ENCODE peak calls at places on chromosome 12, in five cellular contexts. Y, W, S, V and J are unnamed samples.

GRCh38 chr12:70267550-70267949 is 24.3 kb downstream of the CNOT2 start:
- DNase-seq in W (peak; percentile 36), V (no peak), Y (no peak), S (no peak), J (peak; percentile 24)

GRCh38 chr12:119061208-119061796 is 80.0 kb downstream of the SRRM4 start:
- DNase-seq in Y (no peak), S (peak; percentile 90), V (peak; percentile 45), W (peak; percentile 7), J (no peak)

GRCh38 chr12:66803972-66804371 is 125.1 kb upstream of the GRIP1 start:
- DNase-seq in V (no peak), W (peak; percentile 10), S (peak; percentile 20), Y (no peak), J (no peak)

GRCh38 chr12:64549108-64549507 is 61.2 kb upstream of the RASSF3 start:
- DNase-seq in W (no peak), S (no peak), Y (no peak), V (no peak), J (no peak)

GRCh38 chr12:52307836-52308806 is 13.1 kb downstream of the KRT83 start:
- DNase-seq in W (peak; percentile 34), Y (no peak), V (peak; percentile 60), S (peak; percentile 87), J (no peak)

GRCh38 chr12:32302218-32302826 is 97.0 kb upstream of the FGD4 start:
- DNase-seq in W (no peak), S (no peak), Y (no peak), V (no peak), J (peak; percentile 15)

GRCh38 chr12:54215990-54216579 is 27.3 kb upstream of the SMUG1 start:
- DNase-seq in V (no peak), Y (no peak), S (no peak), W (no peak), J (no peak)

GRCh38 chr12:111819191-111820158 is 22.6 kb upstream of the MAPKAPK5 start:
- DNase-seq in S (no peak), W (no peak), V (no peak), Y (no peak), J (peak; percentile 8)

GRCh38 chr12:132986885-132987225 is 688 bp downstream of the ZNF26 start:
- DNase-seq in Y (no peak), S (no peak), V (no peak), W (peak; percentile 22), J (no peak)

GRCh38 chr12:50224026-50224692 is 57.0 kb upstream of the CERS5 start:
- DNase-seq in Y (no peak), W (peak; percentile 71), S (no peak), V (peak; percentile 55), J (peak; percentile 62)

GRCh38 chr12:47942327-47943230 is 20.8 kb upstream of the TMEM106C start:
- DNase-seq in Y (no peak), S (peak; percentile 43), V (no peak), W (no peak), J (no peak)

GRCh38 chr12:126856958-126857357 is 1410.0 kb upstream of the TMEM132C start:
- DNase-seq in V (no peak), Y (no peak), W (no peak), S (no peak), J (no peak)

GRCh38 chr12:76558684-76559276 is 791 bp downstream of the OSBPL8 start:
- DNase-seq in W (peak; percentile 23), V (peak; percentile 59), S (peak; percentile 59), Y (peak; percentile 43), J (peak; percentile 8)

GRCh38 chr12:13278249-13278787 is 81.8 kb downstream of the EMP1 start:
- DNase-seq in S (peak; percentile 89), W (peak; percentile 20), Y (peak; percentile 58), V (peak; percentile 70), J (peak; percentile 39)

GRCh38 chr12:2877047-2877958 is at the start of the genes FOXM1 and RHNO1:
- DNase-seq in V (peak; percentile 91), S (peak; percentile 93), W (peak; percentile 60), Y (peak; percentile 91), J (peak; percentile 88)

GRCh38 chr12:63994704-63995103 is 150.2 kb downstream of the SRGAP1 start:
- DNase-seq in S (no peak), Y (no peak), V (no peak), W (peak; percentile 41), J (no peak)

GRCh38 chr12:132161046-132161781 is 17.0 kb downstream of the NOC4L start:
- DNase-seq in S (no peak), V (no peak), Y (no peak), W (peak; percentile 34), J (no peak)

GRCh38 chr12:105724651-105725050 is 394.2 kb downstream of the C12orf75 start:
- DNase-seq in S (no peak), W (peak; percentile 81), V (no peak), Y (no peak), J (no peak)

GRCh38 chr12:120722784-120723183 is 2.8 kb upstream of the ACADS start:
- DNase-seq in W (no peak), S (no peak), V (no peak), Y (no peak), J (no peak)
- TF ChIP-seq CTCF in W (no peak), S (no peak), V (no peak), Y (no peak), J (no peak)

DNA sequence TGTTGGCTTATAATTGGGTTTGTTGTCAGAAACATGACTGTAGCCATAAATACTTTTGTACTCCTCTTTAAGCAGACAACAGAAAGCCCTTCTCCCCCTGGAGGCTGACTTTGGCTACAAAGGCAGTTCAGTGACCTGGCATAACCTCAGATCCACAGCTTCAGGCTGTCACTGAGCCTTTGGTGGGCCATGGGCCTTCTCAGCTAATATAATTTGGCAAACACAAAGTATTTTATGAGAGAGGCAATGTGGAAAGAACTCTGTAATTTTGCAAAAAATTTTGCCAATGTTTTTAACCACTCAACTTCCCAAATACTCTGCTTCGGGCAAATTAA is 15.5 kb upstream of the MGP start:
- DNase-seq in V (no peak), S (no peak), Y (no peak), W (no peak), J (no peak)
- TF ChIP-seq CTCF in V (no peak), S (no peak), Y (no peak), W (no peak), J (no peak)

GRCh38 chr12:77640356-77640755 is 190.3 kb upstream of the NAV3 start:
- DNase-seq in W (no peak), S (no peak), Y (no peak), V (no peak), J (no peak)

GRCh38 chr12:77644915-77645605 is 185.6 kb upstream of the NAV3 start:
- DNase-seq in S (no peak), W (no peak), Y (no peak), V (no peak), J (no peak)

GRCh38 chr12:77645966-77646598 is 184.6 kb upstream of the NAV3 start:
- DNase-seq in S (no peak), V (no peak), Y (no peak), W (no peak), J (no peak)

GRCh38 chr12:77642246-77642645 is 188.4 kb upstream of the NAV3 start:
- DNase-seq in Y (no peak), V (no peak), S (no peak), W (no peak), J (no peak)
- TF ChIP-seq CTCF in Y (no peak), V (no peak), S (no peak), W (no peak), J (no peak)

DNA sequence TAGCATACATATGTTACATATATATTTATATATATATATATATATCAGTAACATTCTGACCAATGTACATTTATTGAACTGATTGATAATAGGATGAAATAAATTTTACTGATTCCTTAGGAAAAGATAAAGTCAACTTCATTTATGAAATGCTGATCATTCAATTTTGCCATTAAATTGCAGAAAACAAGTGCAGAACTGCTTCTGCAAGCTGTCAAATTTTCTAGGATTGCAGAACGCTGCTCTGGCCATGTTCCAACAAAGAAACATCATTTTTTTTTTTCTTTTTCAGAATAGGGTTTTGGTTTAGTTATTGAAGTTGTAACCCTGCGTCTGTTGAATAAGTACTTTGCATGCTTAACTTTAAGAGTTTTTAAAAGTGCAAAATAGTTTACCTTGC is 475 bp downstream of the KERA start:
- DNase-seq in S (no peak), V (no peak), Y (no peak), W (no peak), J (no peak)
- TF ChIP-seq CTCF in S (no peak), V (no peak), Y (no peak), W (no peak), J (no peak)

GRCh38 chr12:108854055-108854452 is 3.3 kb downstream of the SSH1 start:
- DNase-seq in V (no peak), W (peak; percentile 93), S (no peak), Y (peak; percentile 76), J (peak; percentile 92)

GRCh38 chr12:108852674-108853073 is 4.7 kb downstream of the SSH1 start:
- DNase-seq in S (no peak), W (peak; percentile 44), Y (no peak), V (no peak), J (no peak)

GRCh38 chr12:108849653-108850052 is 7.7 kb downstream of the SSH1 start:
- DNase-seq in V (no peak), Y (no peak), W (no peak), S (no peak), J (no peak)

GRCh38 chr12:108853426-108853825 is 4.0 kb downstream of the SSH1 start:
- DNase-seq in S (no peak), V (no peak), Y (no peak), W (no peak), J (no peak)

DNA sequence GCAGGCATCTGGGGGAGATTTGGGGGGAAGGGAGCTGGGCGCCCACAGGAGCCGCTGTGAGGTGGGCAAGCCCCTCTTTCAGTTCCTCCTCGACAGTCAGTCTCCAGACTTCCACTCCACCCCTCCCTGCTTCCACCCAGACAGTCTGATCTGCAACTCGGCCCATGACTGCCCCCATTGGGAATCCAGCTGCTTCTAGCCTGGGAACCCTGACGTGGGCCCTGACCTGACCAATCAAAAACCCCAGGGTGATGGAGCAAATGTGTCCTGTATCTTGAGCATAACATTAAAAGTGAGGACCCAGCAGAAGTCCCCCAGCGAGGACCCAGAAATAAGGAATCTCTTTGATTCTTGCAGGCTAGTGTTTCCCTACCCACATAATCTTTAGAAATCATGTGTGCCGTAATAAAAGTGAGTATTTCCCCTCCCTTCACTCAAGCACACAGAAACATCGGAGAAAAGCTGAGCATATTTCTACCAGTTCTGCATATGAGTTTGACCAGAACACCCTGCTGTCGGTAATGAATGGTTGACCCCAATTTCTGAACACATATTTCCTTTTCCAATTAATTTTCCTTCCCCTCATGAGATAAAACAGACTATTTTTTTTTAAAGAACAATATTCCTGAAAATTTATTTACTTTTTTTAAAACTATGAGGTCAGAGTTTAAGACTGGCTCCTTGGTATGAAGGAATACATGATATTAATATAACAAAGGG is 6.4 kb downstream of the SSH1 start:
- DNase-seq in S (no peak), V (no peak), Y (peak; percentile 62), W (peak; percentile 83), J (peak; percentile 79)
- TF ChIP-seq CTCF in S (no peak), V (no peak), Y (no peak), W (no peak), J (peak; percentile 48)

DNA sequence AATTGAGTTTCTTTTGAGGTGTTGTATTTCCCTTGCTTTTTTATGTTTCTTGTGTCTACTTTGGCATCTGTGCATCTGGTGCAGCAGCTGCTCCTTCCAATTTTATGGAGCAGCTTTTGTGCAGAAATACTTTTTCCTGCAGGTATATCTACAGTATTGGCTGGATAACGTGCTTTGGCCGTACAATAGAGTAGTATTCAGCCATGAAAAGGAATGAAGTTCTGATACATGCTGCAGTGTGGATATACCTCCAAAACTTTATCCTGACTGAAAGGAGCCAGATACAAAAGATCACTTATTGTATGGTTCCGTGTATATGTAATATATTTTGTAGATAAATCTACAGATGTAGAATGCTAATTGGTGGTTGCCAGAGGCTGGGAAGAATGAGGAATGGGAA is 74.6 kb downstream of the ERC1 start:
- DNase-seq in S (no peak), W (no peak), Y (no peak), V (no peak), J (no peak)
- TF ChIP-seq CTCF in S (no peak), W (no peak), Y (no peak), V (no peak), J (no peak)